ENCODE peak calls at places on chromosome 12, in eight cellular contexts. One of them, this sample, is unnamed.

GRCh38 chr12:10562306-10562933 is 51.0 kb downstream of the MAGOHB start:
- DNase-seq in heart left ventricle: no peak
- DNase-seq in GM12892: no peak
- DNase-seq in IMR-90: peak
- DNase-seq in NB4: peak
- DNase-seq in breast epithelium: no peak
- DNase-seq in HCT116: peak
- DNase-seq in esophagus muscularis mucosa: no peak
- DNase-seq in this sample: peak

GRCh38 chr12:65434737-65435136 is 156.3 kb downstream of the MSRB3 start:
- DNase-seq in heart left ventricle: no peak
- DNase-seq in GM12892: no peak
- DNase-seq in IMR-90: no peak
- DNase-seq in NB4: no peak
- DNase-seq in breast epithelium: no peak
- DNase-seq in HCT116: no peak
- DNase-seq in esophagus muscularis mucosa: no peak
- DNase-seq in this sample: no peak

GRCh38 chr12:95790025-95790911 is at the start of gene NTN4:
- DNase-seq in heart left ventricle: peak
- DNase-seq in GM12892: peak
- DNase-seq in IMR-90: peak
- DNase-seq in NB4: peak
- DNase-seq in breast epithelium: peak
- DNase-seq in HCT116: no peak
- DNase-seq in esophagus muscularis mucosa: no peak
- DNase-seq in this sample: no peak

GRCh38 chr12:46959484-46959883 is 119.9 kb upstream of the PCED1B start:
- DNase-seq in heart left ventricle: no peak
- DNase-seq in GM12892: no peak
- DNase-seq in IMR-90: peak
- DNase-seq in NB4: peak
- DNase-seq in breast epithelium: no peak
- DNase-seq in HCT116: peak
- DNase-seq in esophagus muscularis mucosa: no peak
- DNase-seq in this sample: peak

GRCh38 chr12:110244829-110245228 is 36.2 kb upstream of the ATP2A2 start:
- DNase-seq in heart left ventricle: peak
- DNase-seq in GM12892: no peak
- DNase-seq in IMR-90: no peak
- DNase-seq in NB4: no peak
- DNase-seq in breast epithelium: no peak
- DNase-seq in HCT116: no peak
- DNase-seq in esophagus muscularis mucosa: no peak
- DNase-seq in this sample: no peak

GRCh38 chr12:112716099-112717093 is 75.2 kb upstream of the RPH3A start:
- DNase-seq in heart left ventricle: no peak
- DNase-seq in GM12892: no peak
- DNase-seq in IMR-90: no peak
- DNase-seq in NB4: peak
- DNase-seq in breast epithelium: no peak
- DNase-seq in HCT116: peak
- DNase-seq in esophagus muscularis mucosa: no peak
- DNase-seq in this sample: peak

GRCh38 chr12:121132601-121133481 is at the start of gene P2RX7:
- DNase-seq in heart left ventricle: peak
- DNase-seq in GM12892: peak
- DNase-seq in IMR-90: peak
- DNase-seq in NB4: peak
- DNase-seq in breast epithelium: peak
- DNase-seq in HCT116: peak
- DNase-seq in esophagus muscularis mucosa: peak
- DNase-seq in this sample: peak

GRCh38 chr12:24222968-24223367 is 273.5 kb upstream of the SOX5 start:
- DNase-seq in heart left ventricle: no peak
- DNase-seq in GM12892: no peak
- DNase-seq in IMR-90: peak
- DNase-seq in NB4: peak
- DNase-seq in breast epithelium: no peak
- DNase-seq in HCT116: no peak
- DNase-seq in esophagus muscularis mucosa: no peak
- DNase-seq in this sample: no peak

GRCh38 chr12:31618228-31619025 is 27.5 kb upstream of the DENND5B start:
- DNase-seq in heart left ventricle: no peak
- DNase-seq in GM12892: no peak
- DNase-seq in IMR-90: peak
- DNase-seq in NB4: no peak
- DNase-seq in breast epithelium: no peak
- DNase-seq in HCT116: no peak
- DNase-seq in esophagus muscularis mucosa: no peak
- DNase-seq in this sample: no peak

GRCh38 chr12:2819810-2820209 is 7.3 kb downstream of the ITFG2 start:
- DNase-seq in heart left ventricle: no peak
- DNase-seq in GM12892: no peak
- DNase-seq in IMR-90: no peak
- DNase-seq in NB4: no peak
- DNase-seq in breast epithelium: no peak
- DNase-seq in HCT116: no peak
- DNase-seq in esophagus muscularis mucosa: no peak
- DNase-seq in this sample: no peak

GRCh38 chr12:50618864-50619609 is 114.3 kb downstream of the DIP2B start:
- DNase-seq in heart left ventricle: no peak
- DNase-seq in GM12892: no peak
- DNase-seq in IMR-90: peak
- DNase-seq in NB4: no peak
- DNase-seq in breast epithelium: no peak
- DNase-seq in HCT116: peak
- DNase-seq in esophagus muscularis mucosa: no peak
- DNase-seq in this sample: peak

GRCh38 chr12:117032593-117033381 is 66.4 kb downstream of the TESC start:
- DNase-seq in heart left ventricle: no peak
- DNase-seq in GM12892: no peak
- DNase-seq in IMR-90: peak
- DNase-seq in NB4: no peak
- DNase-seq in breast epithelium: no peak
- DNase-seq in HCT116: no peak
- DNase-seq in esophagus muscularis mucosa: no peak
- DNase-seq in this sample: no peak

GRCh38 chr12:117034249-117034648 is 65.0 kb downstream of the TESC start:
- DNase-seq in heart left ventricle: no peak
- DNase-seq in GM12892: no peak
- DNase-seq in IMR-90: no peak
- DNase-seq in NB4: no peak
- DNase-seq in breast epithelium: no peak
- DNase-seq in HCT116: no peak
- DNase-seq in esophagus muscularis mucosa: no peak
- DNase-seq in this sample: no peak

GRCh38 chr12:117034691-117035090 is 64.5 kb downstream of the TESC start:
- DNase-seq in heart left ventricle: no peak
- DNase-seq in GM12892: no peak
- DNase-seq in IMR-90: no peak
- DNase-seq in NB4: no peak
- DNase-seq in breast epithelium: no peak
- DNase-seq in HCT116: no peak
- DNase-seq in esophagus muscularis mucosa: no peak
- DNase-seq in this sample: no peak

GRCh38 chr12:117031843-117032592 is 67.2 kb downstream of the TESC start:
- DNase-seq in heart left ventricle: no peak
- DNase-seq in GM12892: no peak
- DNase-seq in IMR-90: no peak
- DNase-seq in NB4: no peak
- DNase-seq in breast epithelium: no peak
- DNase-seq in HCT116: no peak
- DNase-seq in esophagus muscularis mucosa: no peak
- DNase-seq in this sample: no peak

GRCh38 chr12:117033382-117034045 is 65.7 kb downstream of the TESC start:
- DNase-seq in heart left ventricle: no peak
- DNase-seq in GM12892: no peak
- DNase-seq in IMR-90: no peak
- DNase-seq in NB4: no peak
- DNase-seq in breast epithelium: no peak
- DNase-seq in HCT116: no peak
- DNase-seq in esophagus muscularis mucosa: no peak
- DNase-seq in this sample: no peak
- TF ChIP-seq POLR2A in heart left ventricle: no peak
- TF ChIP-seq POLR2A in GM12892: no peak
- TF ChIP-seq POLR2A in IMR-90: no peak
- TF ChIP-seq POLR2A in NB4: no peak
- TF ChIP-seq POLR2A in breast epithelium: no peak
- TF ChIP-seq POLR2A in HCT116: no peak
- TF ChIP-seq POLR2A in esophagus muscularis mucosa: no peak
- TF ChIP-seq POLR2A in this sample: no peak

GRCh38 chr12:9109737-9110491 is 5.8 kb downstream of the A2M start:
- DNase-seq in heart left ventricle: no peak
- DNase-seq in GM12892: no peak
- DNase-seq in IMR-90: no peak
- DNase-seq in NB4: no peak
- DNase-seq in breast epithelium: no peak
- DNase-seq in HCT116: no peak
- DNase-seq in esophagus muscularis mucosa: no peak
- DNase-seq in this sample: no peak
- TF ChIP-seq POLR2A in heart left ventricle: no peak
- TF ChIP-seq POLR2A in GM12892: no peak
- TF ChIP-seq POLR2A in IMR-90: no peak
- TF ChIP-seq POLR2A in NB4: no peak
- TF ChIP-seq POLR2A in breast epithelium: no peak
- TF ChIP-seq POLR2A in HCT116: no peak
- TF ChIP-seq POLR2A in esophagus muscularis mucosa: no peak
- TF ChIP-seq POLR2A in this sample: no peak

DNA sequence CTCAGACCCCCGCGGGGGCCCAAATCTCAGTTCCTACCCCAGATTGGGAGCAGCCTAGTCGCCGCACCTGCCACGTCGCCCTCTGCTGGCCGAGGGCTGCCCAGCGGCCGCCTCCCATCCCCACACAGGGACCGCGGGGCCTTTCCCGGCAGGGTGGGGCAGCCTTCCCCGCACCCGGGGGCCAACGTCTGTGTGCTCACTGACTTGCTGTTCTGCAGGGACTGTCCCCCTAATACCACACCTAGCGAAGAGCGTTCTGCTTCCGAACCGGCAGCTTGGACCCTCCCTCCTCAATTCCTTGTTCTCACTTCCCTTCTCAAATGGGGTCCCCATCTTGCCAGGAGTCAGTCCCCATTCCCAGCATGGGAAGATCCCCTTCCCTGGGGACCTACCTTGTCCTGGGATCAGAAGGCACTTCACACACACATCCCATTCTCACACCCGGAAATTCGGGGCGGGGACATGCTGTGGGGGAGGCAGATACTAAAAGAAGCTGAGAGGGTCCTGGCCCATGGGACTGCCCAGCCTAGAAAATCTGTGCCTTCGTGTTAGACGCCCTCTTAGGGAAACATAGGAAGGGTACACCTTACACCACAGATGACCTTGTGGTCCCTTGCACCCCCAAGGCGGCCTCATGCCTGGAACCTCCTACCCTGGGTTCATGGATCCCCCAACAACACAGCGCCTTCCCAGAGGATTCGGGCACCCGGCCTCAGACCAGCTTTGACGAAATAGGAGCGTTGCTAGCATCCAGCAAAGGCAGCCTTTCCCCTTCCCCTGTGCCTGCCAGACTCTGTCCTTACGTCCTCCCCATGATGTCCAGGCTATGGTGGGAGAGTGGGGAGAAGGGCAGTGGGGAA is 16.4 kb downstream of the ACVRL1 start:
- DNase-seq in heart left ventricle: peak
- DNase-seq in GM12892: no peak
- DNase-seq in IMR-90: no peak
- DNase-seq in NB4: peak
- DNase-seq in breast epithelium: no peak
- DNase-seq in HCT116: no peak
- DNase-seq in esophagus muscularis mucosa: no peak
- DNase-seq in this sample: no peak
- TF ChIP-seq POLR2A in heart left ventricle: peak
- TF ChIP-seq POLR2A in GM12892: no peak
- TF ChIP-seq POLR2A in IMR-90: no peak
- TF ChIP-seq POLR2A in NB4: no peak
- TF ChIP-seq POLR2A in breast epithelium: no peak
- TF ChIP-seq POLR2A in HCT116: no peak
- TF ChIP-seq POLR2A in esophagus muscularis mucosa: no peak
- TF ChIP-seq POLR2A in this sample: no peak

GRCh38 chr12:6820171-6820570 is 1.4 kb upstream of the GPR162 start:
- DNase-seq in heart left ventricle: no peak
- DNase-seq in GM12892: no peak
- DNase-seq in IMR-90: no peak
- DNase-seq in NB4: no peak
- DNase-seq in breast epithelium: no peak
- DNase-seq in HCT116: no peak
- DNase-seq in esophagus muscularis mucosa: no peak
- DNase-seq in this sample: no peak

GRCh38 chr12:6822461-6823135 is 977 bp downstream of the GPR162 start:
- DNase-seq in heart left ventricle: no peak
- DNase-seq in GM12892: no peak
- DNase-seq in IMR-90: no peak
- DNase-seq in NB4: no peak
- DNase-seq in breast epithelium: no peak
- DNase-seq in HCT116: no peak
- DNase-seq in esophagus muscularis mucosa: no peak
- DNase-seq in this sample: no peak

GRCh38 chr12:6821271-6821673 is 349 bp upstream of the GPR162 start:
- DNase-seq in heart left ventricle: peak
- DNase-seq in GM12892: no peak
- DNase-seq in IMR-90: peak
- DNase-seq in NB4: peak
- DNase-seq in breast epithelium: no peak
- DNase-seq in HCT116: no peak
- DNase-seq in esophagus muscularis mucosa: peak
- DNase-seq in this sample: peak

GRCh38 chr12:6823161-6824084 is 1.8 kb downstream of the GPR162 start:
- DNase-seq in heart left ventricle: no peak
- DNase-seq in GM12892: peak
- DNase-seq in IMR-90: no peak
- DNase-seq in NB4: no peak
- DNase-seq in breast epithelium: no peak
- DNase-seq in HCT116: no peak
- DNase-seq in esophagus muscularis mucosa: no peak
- DNase-seq in this sample: no peak

GRCh38 chr12:6821674-6822433 is at the start of gene GPR162:
- DNase-seq in heart left ventricle: peak
- DNase-seq in GM12892: peak
- DNase-seq in IMR-90: peak
- DNase-seq in NB4: peak
- DNase-seq in breast epithelium: no peak
- DNase-seq in HCT116: no peak
- DNase-seq in esophagus muscularis mucosa: no peak
- DNase-seq in this sample: peak
- TF ChIP-seq POLR2A in heart left ventricle: no peak
- TF ChIP-seq POLR2A in GM12892: no peak
- TF ChIP-seq POLR2A in IMR-90: no peak
- TF ChIP-seq POLR2A in NB4: no peak
- TF ChIP-seq POLR2A in breast epithelium: no peak
- TF ChIP-seq POLR2A in HCT116: peak
- TF ChIP-seq POLR2A in esophagus muscularis mucosa: no peak
- TF ChIP-seq POLR2A in this sample: peak